ENCODE peak calls at places on chromosomes 4 and X, in five cellular contexts. One of them, this sample, is unnamed.

GRCh38 chrX:109952050-109952449 is 50.9 kb upstream of the TMEM164 start:
- DNase-seq in fibroblast of pulmonary artery: no peak
- DNase-seq in HCT116: no peak
- DNase-seq in tibial artery: no peak
- DNase-seq in CD8-positive, alpha-beta T cell: no peak
- DNase-seq in this sample: no peak

GRCh38 chrX:150902434-150903109 is 4.1 kb upstream of the CD99L2 start:
- DNase-seq in fibroblast of pulmonary artery: no peak
- DNase-seq in HCT116: no peak
- DNase-seq in tibial artery: no peak
- DNase-seq in CD8-positive, alpha-beta T cell: no peak
- DNase-seq in this sample: no peak

GRCh38 chrX:120560405-120560841 is 339 bp downstream of the CUL4B start:
- DNase-seq in fibroblast of pulmonary artery: no peak
- DNase-seq in HCT116: no peak
- DNase-seq in tibial artery: peak
- DNase-seq in CD8-positive, alpha-beta T cell: peak
- DNase-seq in this sample: no peak

GRCh38 chrX:120457766-120458180 is 11.3 kb downstream of the LAMP2 start:
- DNase-seq in fibroblast of pulmonary artery: peak
- DNase-seq in HCT116: no peak
- DNase-seq in tibial artery: no peak
- DNase-seq in CD8-positive, alpha-beta T cell: no peak
- DNase-seq in this sample: no peak

GRCh38 chr4:17934286-17934685 is 87.3 kb downstream of the LCORL start:
- DNase-seq in fibroblast of pulmonary artery: peak
- DNase-seq in HCT116: no peak
- DNase-seq in tibial artery: no peak
- DNase-seq in CD8-positive, alpha-beta T cell: no peak
- DNase-seq in this sample: no peak

GRCh38 chr4:105966046-105966445 is 70.8 kb downstream of the NPNT start:
- DNase-seq in fibroblast of pulmonary artery: peak
- DNase-seq in HCT116: no peak
- DNase-seq in tibial artery: no peak
- DNase-seq in CD8-positive, alpha-beta T cell: no peak
- DNase-seq in this sample: no peak

GRCh38 chrX:149512225-149512885 is 7.2 kb upstream of the IDS start:
- DNase-seq in fibroblast of pulmonary artery: peak
- DNase-seq in HCT116: no peak
- DNase-seq in tibial artery: peak
- DNase-seq in CD8-positive, alpha-beta T cell: peak
- DNase-seq in this sample: peak

GRCh38 chrX:34848281-34848680 is 94.3 kb upstream of the FAM47B start:
- DNase-seq in fibroblast of pulmonary artery: peak
- DNase-seq in HCT116: no peak
- DNase-seq in tibial artery: no peak
- DNase-seq in CD8-positive, alpha-beta T cell: no peak
- DNase-seq in this sample: no peak

GRCh38 chrX:54063361-54063760 is 19.1 kb upstream of the PHF8 start:
- DNase-seq in fibroblast of pulmonary artery: no peak
- DNase-seq in HCT116: no peak
- DNase-seq in tibial artery: no peak
- DNase-seq in CD8-positive, alpha-beta T cell: no peak
- DNase-seq in this sample: no peak

DNA sequence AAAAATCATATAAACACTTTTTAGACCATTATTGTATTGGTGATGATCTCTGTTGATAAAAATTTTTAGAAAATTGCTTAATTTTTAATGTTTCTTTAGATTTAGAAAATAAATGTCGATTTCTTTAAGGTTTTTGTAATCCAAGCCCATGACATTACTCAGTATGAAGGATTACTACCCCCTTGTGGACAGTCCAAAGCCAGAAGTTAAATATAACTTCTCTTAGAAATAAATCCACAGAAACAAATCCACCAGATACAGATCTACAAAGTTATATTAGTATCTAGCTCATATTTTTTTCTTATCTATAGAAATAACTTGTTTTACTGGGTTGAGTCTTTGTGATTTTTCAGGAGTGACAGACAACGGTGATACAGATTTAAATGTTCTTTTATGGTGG is 18.9 kb downstream of the TIFA start:
- DNase-seq in fibroblast of pulmonary artery: peak
- DNase-seq in HCT116: no peak
- DNase-seq in tibial artery: no peak
- DNase-seq in CD8-positive, alpha-beta T cell: no peak
- DNase-seq in this sample: no peak
- TF ChIP-seq CTCF in fibroblast of pulmonary artery: peak
- TF ChIP-seq CTCF in HCT116: peak
- TF ChIP-seq CTCF in tibial artery: peak
- TF ChIP-seq CTCF in CD8-positive, alpha-beta T cell: peak
- TF ChIP-seq CTCF in this sample: peak

DNA sequence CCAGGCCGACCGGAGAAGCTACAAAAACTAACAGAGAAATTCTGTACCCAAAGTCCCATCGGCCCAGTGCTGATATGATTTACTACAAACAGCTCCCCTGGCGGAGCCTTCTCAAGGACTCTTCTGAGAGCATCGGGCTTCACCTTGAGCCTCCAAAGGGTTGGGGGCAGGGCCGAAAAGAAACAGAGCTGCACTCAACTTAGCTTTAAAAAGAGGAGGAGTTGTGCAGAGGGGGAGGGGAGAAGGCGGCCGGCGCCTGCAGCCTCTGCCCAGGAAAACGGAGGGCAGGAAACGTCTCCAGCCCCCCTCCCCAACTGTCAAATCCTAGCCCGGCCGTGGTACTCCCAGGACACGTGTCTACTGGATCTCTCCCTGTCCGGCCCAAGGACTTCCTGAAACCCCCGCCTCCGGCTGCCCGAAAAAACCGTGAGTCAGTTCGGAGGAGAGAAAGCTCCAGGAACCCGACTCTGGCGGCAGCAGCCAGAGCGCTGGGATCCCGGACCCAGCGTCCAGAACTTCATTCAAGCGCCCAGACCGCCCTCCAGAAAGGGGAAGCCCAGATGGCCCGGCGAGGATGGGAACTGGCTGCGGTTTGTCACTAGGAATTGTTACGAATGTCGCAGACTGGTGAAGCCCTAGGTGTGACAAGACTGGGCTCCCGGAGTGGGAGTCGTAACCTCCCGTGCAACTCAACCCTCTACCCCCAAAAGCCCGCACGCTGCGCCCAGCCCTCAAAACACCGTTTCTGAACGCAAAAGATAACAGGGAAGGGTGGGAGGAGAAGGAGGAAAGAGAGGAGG is 1.0 kb downstream of the ADAMTS3 start:
- DNase-seq in fibroblast of pulmonary artery: peak
- DNase-seq in HCT116: no peak
- DNase-seq in tibial artery: peak
- DNase-seq in CD8-positive, alpha-beta T cell: no peak
- DNase-seq in this sample: peak
- TF ChIP-seq CTCF in fibroblast of pulmonary artery: peak
- TF ChIP-seq CTCF in HCT116: no peak
- TF ChIP-seq CTCF in tibial artery: no peak
- TF ChIP-seq CTCF in CD8-positive, alpha-beta T cell: no peak
- TF ChIP-seq CTCF in this sample: peak

GRCh38 chr4:84596826-84597225 is 13.9 kb downstream of the CDS1 start:
- DNase-seq in fibroblast of pulmonary artery: no peak
- DNase-seq in HCT116: no peak
- DNase-seq in tibial artery: no peak
- DNase-seq in CD8-positive, alpha-beta T cell: no peak
- DNase-seq in this sample: no peak
- TF ChIP-seq CTCF in fibroblast of pulmonary artery: no peak
- TF ChIP-seq CTCF in HCT116: no peak
- TF ChIP-seq CTCF in tibial artery: no peak
- TF ChIP-seq CTCF in CD8-positive, alpha-beta T cell: no peak
- TF ChIP-seq CTCF in this sample: no peak

DNA sequence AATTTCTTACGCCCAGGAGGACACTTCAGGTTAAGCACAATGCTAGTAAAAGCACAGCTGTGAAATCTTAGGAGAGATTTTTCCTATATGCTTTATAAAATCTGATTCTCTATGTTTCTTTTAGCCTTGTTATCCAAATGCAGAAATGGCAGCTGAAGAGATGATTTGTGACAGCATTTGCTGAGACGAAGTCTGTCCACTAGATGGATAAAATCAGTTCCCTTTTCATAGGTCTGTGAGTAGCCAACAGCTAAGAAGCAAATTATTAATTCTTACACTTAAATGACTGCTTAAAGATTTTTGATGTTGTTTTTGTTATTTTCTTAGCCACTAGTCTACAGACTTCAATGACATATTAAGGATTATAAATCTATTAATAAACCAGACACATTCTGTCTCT is 5.3 kb downstream of the GPM6A start:
- DNase-seq in fibroblast of pulmonary artery: no peak
- DNase-seq in HCT116: no peak
- DNase-seq in tibial artery: no peak
- DNase-seq in CD8-positive, alpha-beta T cell: no peak
- DNase-seq in this sample: no peak
- TF ChIP-seq CTCF in fibroblast of pulmonary artery: no peak
- TF ChIP-seq CTCF in HCT116: no peak
- TF ChIP-seq CTCF in tibial artery: no peak
- TF ChIP-seq CTCF in CD8-positive, alpha-beta T cell: no peak
- TF ChIP-seq CTCF in this sample: no peak

GRCh38 chr4:95693594-95693993 is 144.8 kb upstream of the UNC5C start:
- DNase-seq in fibroblast of pulmonary artery: peak
- DNase-seq in HCT116: peak
- DNase-seq in tibial artery: no peak
- DNase-seq in CD8-positive, alpha-beta T cell: no peak
- DNase-seq in this sample: no peak
- TF ChIP-seq CTCF in fibroblast of pulmonary artery: peak
- TF ChIP-seq CTCF in HCT116: peak
- TF ChIP-seq CTCF in tibial artery: no peak
- TF ChIP-seq CTCF in CD8-positive, alpha-beta T cell: no peak
- TF ChIP-seq CTCF in this sample: no peak

GRCh38 chrX:83759872-83760271 is 101.1 kb upstream of the CYLC1 start:
- DNase-seq in fibroblast of pulmonary artery: no peak
- DNase-seq in HCT116: no peak
- DNase-seq in tibial artery: no peak
- DNase-seq in CD8-positive, alpha-beta T cell: no peak
- DNase-seq in this sample: no peak
- TF ChIP-seq CTCF in fibroblast of pulmonary artery: no peak
- TF ChIP-seq CTCF in HCT116: peak
- TF ChIP-seq CTCF in tibial artery: peak
- TF ChIP-seq CTCF in CD8-positive, alpha-beta T cell: no peak
- TF ChIP-seq CTCF in this sample: peak

DNA sequence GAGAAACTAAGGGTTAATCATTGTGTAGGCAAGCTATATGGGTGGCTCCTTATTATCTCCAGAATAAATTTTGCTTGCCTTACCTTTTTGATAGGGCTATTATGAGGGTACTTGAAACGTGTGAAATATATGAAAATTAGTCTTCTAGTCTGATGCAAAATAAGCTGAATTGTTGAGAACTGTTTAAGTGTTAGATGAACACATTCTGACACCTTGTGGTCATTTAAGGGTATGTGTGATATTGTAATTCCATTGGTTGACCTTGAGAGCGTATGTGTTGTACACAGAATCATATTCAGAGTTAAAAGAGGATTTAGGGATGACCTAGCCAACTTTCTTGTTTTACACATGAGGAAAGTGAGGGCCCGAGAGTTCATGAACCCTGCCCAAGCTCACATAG is 44.6 kb upstream of the LINC00632 start:
- DNase-seq in fibroblast of pulmonary artery: peak
- DNase-seq in HCT116: no peak
- DNase-seq in tibial artery: no peak
- DNase-seq in CD8-positive, alpha-beta T cell: no peak
- DNase-seq in this sample: no peak
- TF ChIP-seq CTCF in fibroblast of pulmonary artery: peak
- TF ChIP-seq CTCF in HCT116: no peak
- TF ChIP-seq CTCF in tibial artery: peak
- TF ChIP-seq CTCF in CD8-positive, alpha-beta T cell: no peak
- TF ChIP-seq CTCF in this sample: peak

This sample was measured in progenitor cell of endocrine pancreas.